ENCODE peak calls at places on chromosomes 5 and 9, in ten cellular contexts. Q is GM23338, G is HCT116, J is K562, L is suprapubic skin, M is H1, N is SK-N-SH, B is endothelial cell of umbilical vein, V is HepG2, W is stomach. K is an unnamed sample.

GRCh38 chr9:91891915-91892314 is 58.1 kb downstream of the ROR2 start:
- DNase-seq in J (no peak), W (no peak), M (no peak), Q (no peak), N (no peak), B (no peak), V (no peak), L (no peak), G (no peak), K (no peak)

GRCh38 chr5:126965061-126965475 is 65.3 kb downstream of the MARCHF3 start:
- DNase-seq in B (peak), M (no peak), L (no peak), G (no peak), N (no peak), V (no peak), Q (no peak), J (no peak), W (no peak), K (no peak)

GRCh38 chr9:16243798-16244197 is 626.7 kb downstream of the BNC2 start:
- DNase-seq in B (no peak), V (no peak), J (no peak), M (no peak), L (no peak), W (no peak), Q (peak), G (no peak), N (no peak), K (no peak)

GRCh38 chr9:106675780-106676179 is 187.2 kb upstream of the ZNF462 start:
- DNase-seq in N (no peak), W (no peak), M (no peak), J (no peak), B (no peak), V (no peak), L (no peak), Q (no peak), G (no peak), K (no peak)

GRCh38 chr9:19946446-19947109 is 157.7 kb upstream of the SLC24A2 start:
- DNase-seq in V (no peak), N (peak), J (no peak), L (no peak), G (no peak), M (no peak), Q (peak), B (peak), W (no peak), K (no peak)

GRCh38 chr5:98816574-98817222 is 43.2 kb downstream of the RGMB start:
- DNase-seq in G (no peak), V (peak), Q (no peak), B (peak), M (no peak), J (peak), L (no peak), N (no peak), W (peak), K (no peak)

GRCh38 chr5:147727200-147727599 is 55.3 kb downstream of the JAKMIP2 start:
- DNase-seq in L (no peak), M (no peak), V (no peak), J (no peak), G (no peak), B (no peak), W (no peak), Q (no peak), N (no peak), K (no peak)

GRCh38 chr5:159478950-159479349 is 148.7 kb upstream of the IL12B start:
- DNase-seq in B (no peak), G (no peak), M (no peak), L (no peak), N (no peak), Q (no peak), W (no peak), J (no peak), V (no peak), K (peak)

GRCh38 chr9:77161966-77162365 is 15.4 kb upstream of the VPS13A start:
- DNase-seq in B (no peak), W (no peak), G (no peak), Q (no peak), J (no peak), M (no peak), V (no peak), N (no peak), L (no peak), K (no peak)

GRCh38 chr5:111511174-111512025 is 935 bp downstream of the STARD4 start:
- DNase-seq in J (peak), Q (peak), N (no peak), W (no peak), V (no peak), L (no peak), G (no peak), B (peak), M (no peak), K (no peak)

GRCh38 chr5:111840275-111840674 is 83.3 kb upstream of the NREP start:
- DNase-seq in V (no peak), B (no peak), Q (no peak), G (no peak), W (no peak), N (no peak), M (no peak), J (no peak), L (no peak), K (no peak)

GRCh38 chr9:104872959-104873850 is 54.8 kb downstream of the ABCA1 start:
- DNase-seq in B (peak), J (no peak), L (no peak), W (no peak), V (peak), N (peak), Q (peak), G (no peak), M (no peak), K (peak)

GRCh38 chr5:131505237-131505908 is 129.7 kb downstream of the RAPGEF6 start:
- DNase-seq in Q (no peak), B (peak), J (no peak), G (no peak), V (no peak), L (no peak), W (no peak), M (no peak), N (no peak), K (no peak)

GRCh38 chr9:5869315-5870019 is 21.2 kb upstream of the MLANA start:
- DNase-seq in V (peak), L (no peak), J (peak), N (no peak), Q (peak), B (no peak), G (peak), W (no peak), M (peak), K (no peak)

GRCh38 chr5:120252839-120253238 is 211.3 kb upstream of the PRR16 start:
- DNase-seq in V (no peak), B (no peak), G (no peak), L (no peak), J (no peak), N (no peak), Q (no peak), W (no peak), M (no peak), K (no peak)

GRCh38 chr5:167348286-167348926 is 943.0 kb upstream of the WWC1 start:
- DNase-seq in N (no peak), V (no peak), W (no peak), B (no peak), M (no peak), G (no peak), L (no peak), J (no peak), Q (no peak), K (no peak)

GRCh38 chr5:78985407-78986223 is 505 bp upstream of the ARSB start:
- DNase-seq in Q (peak), B (peak), J (peak), N (peak), L (no peak), G (no peak), V (peak), M (no peak), W (peak), K (no peak)
- TF ChIP-seq POLR2AphosphoS5 in Q (no peak), B (no peak), J (no peak), N (no peak), L (no peak), G (no peak), V (peak), M (no peak), W (peak), K (peak)

GRCh38 chr9:136567651-136568287 is 21.9 kb upstream of the NOTCH1 start:
- DNase-seq in V (peak), W (peak), J (no peak), B (no peak), M (peak), Q (peak), L (no peak), G (peak), N (no peak), K (no peak)
- TF ChIP-seq POLR2AphosphoS5 in V (no peak), W (peak), J (no peak), B (peak), M (no peak), Q (no peak), L (no peak), G (no peak), N (peak), K (no peak)

GRCh38 chr9:132006657-132007370 is 72.9 kb downstream of the MED27 start:
- DNase-seq in L (no peak), M (no peak), W (no peak), V (no peak), G (no peak), N (no peak), J (no peak), Q (peak), B (no peak), K (peak)
- TF ChIP-seq POLR2AphosphoS5 in L (no peak), M (no peak), W (no peak), V (no peak), G (no peak), N (no peak), J (no peak), Q (no peak), B (no peak), K (no peak)

DNA sequence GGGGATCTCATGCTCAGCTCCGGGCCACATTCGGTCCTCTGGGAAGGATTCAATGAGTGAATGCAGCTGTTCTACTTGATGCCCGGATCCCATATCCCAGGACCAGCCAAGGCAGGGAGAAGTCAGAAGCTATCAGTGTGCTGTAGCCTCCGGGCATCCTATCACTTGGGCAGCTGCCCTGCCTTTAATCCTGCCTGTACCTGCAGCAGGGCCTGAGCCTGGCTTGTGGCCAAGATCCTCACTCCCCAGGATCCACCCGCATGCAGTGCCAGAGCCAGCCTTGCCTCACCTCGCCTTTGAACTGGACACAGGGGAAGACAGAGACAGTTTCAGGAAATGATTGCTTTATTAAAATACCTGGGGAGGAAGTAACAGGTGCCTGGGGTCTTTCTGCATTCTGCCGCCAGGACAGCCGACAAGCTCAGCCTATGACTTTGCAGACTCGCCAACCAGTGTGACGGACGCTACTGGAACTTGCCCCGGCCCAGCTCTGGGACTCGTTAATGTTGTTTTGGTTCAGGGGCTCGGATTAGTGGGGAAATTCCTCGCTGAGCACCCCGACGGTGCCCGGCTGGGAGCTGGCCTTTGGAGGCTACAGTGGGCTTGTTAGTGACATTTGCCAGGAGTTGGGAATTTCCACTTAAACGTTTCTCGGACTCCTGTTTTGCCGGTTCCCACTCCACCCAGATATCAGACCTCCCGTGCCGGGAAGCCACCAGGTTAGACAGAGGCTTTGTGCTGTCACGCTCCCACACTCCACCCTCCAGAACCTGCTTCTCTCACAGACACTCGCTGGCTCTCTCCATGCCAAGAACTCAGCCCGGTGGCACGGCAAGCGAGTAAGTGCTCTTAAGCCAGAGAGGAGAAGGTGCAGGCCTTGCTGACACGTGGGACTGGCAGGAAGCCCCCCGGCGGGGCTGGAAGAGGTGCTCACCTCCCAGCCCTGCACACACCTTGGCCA is 721 bp downstream of the PTGES start:
- DNase-seq in L (no peak), B (no peak), W (peak), G (no peak), M (no peak), J (no peak), N (peak), Q (no peak), V (no peak), K (no peak)
- TF ChIP-seq POLR2AphosphoS5 in L (no peak), B (no peak), W (no peak), G (peak), M (no peak), J (no peak), N (no peak), Q (no peak), V (no peak), K (no peak)

GRCh38 chr5:142686968-142687367 is 1.1 kb upstream of the FGF1 start:
- DNase-seq in Q (no peak), M (no peak), B (no peak), N (no peak), W (no peak), L (no peak), J (no peak), V (no peak), G (no peak), K (no peak)
- TF ChIP-seq POLR2AphosphoS5 in Q (no peak), M (no peak), B (no peak), N (no peak), W (no peak), L (no peak), J (no peak), V (no peak), G (no peak), K (no peak)

GRCh38 chr9:37528652-37529072 is 42.9 kb downstream of the POLR1E start:
- DNase-seq in W (no peak), L (no peak), G (no peak), Q (no peak), J (no peak), V (no peak), B (no peak), N (no peak), M (no peak), K (no peak)

GRCh38 chr9:37534901-37535300 is 41.3 kb downstream of the FBXO10 start:
- DNase-seq in G (no peak), W (no peak), N (no peak), V (no peak), L (no peak), J (no peak), Q (no peak), M (no peak), B (no peak), K (no peak)

GRCh38 chr9:37534412-37534811 is 41.8 kb downstream of the FBXO10 start:
- DNase-seq in L (no peak), G (no peak), V (no peak), Q (no peak), B (no peak), N (no peak), M (no peak), W (no peak), J (no peak), K (no peak)

GRCh38 chr9:37529111-37529510 is 43.4 kb downstream of the POLR1E start:
- DNase-seq in B (no peak), Q (no peak), G (no peak), W (peak), N (no peak), L (no peak), M (no peak), J (no peak), V (no peak), K (no peak)

DNA sequence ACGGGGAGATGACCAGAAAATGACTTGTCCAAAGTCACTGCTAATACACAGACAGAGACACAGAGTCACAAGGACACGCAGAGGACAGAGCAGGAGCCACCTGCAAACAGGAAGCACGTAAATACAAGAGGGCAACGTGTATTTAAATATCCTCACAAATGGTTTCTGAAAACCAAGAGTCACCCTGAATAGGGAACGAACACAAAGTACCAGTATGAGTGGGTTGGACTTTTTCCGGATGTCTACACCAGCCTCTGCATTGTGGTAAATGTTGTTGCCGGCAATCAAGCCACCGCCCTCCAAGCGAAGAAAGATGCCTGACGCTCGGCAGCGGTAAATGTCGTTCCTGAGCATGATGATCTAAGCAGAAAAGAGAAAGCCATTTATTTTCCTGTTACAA is 44.5 kb downstream of the FBXO10 start:
- DNase-seq in N (no peak), M (no peak), G (no peak), V (no peak), W (no peak), L (no peak), Q (no peak), B (no peak), J (no peak), K (no peak)
- TF ChIP-seq POLR2AphosphoS5 in N (no peak), M (no peak), G (no peak), V (no peak), W (no peak), L (no peak), Q (no peak), B (no peak), J (no peak), K (no peak)

GRCh38 chr5:91280942-91281269 is 102.2 kb downstream of the ARRDC3 start:
- DNase-seq in Q (no peak), W (no peak), M (no peak), G (peak), V (no peak), N (no peak), B (no peak), L (no peak), J (no peak), K (no peak)

GRCh38 chr5:91281409-91281808 is 101.7 kb downstream of the ARRDC3 start:
- DNase-seq in M (no peak), L (no peak), N (no peak), B (peak), J (no peak), Q (no peak), W (no peak), V (no peak), G (peak), K (no peak)

GRCh38 chr5:91282210-91282609 is 100.9 kb downstream of the ARRDC3 start:
- DNase-seq in L (no peak), V (no peak), W (no peak), N (no peak), M (no peak), B (no peak), Q (no peak), J (no peak), G (no peak), K (no peak)

GRCh38 chr5:91277840-91278239 is 105.3 kb downstream of the ARRDC3 start:
- DNase-seq in L (no peak), N (no peak), M (no peak), W (no peak), B (no peak), J (no peak), V (no peak), G (peak), Q (no peak), K (no peak)

GRCh38 chr5:91280062-91280941 is 102.8 kb downstream of the ARRDC3 start:
- DNase-seq in N (peak), G (peak), V (peak), Q (peak), B (peak), W (peak), J (peak), M (peak), L (peak), K (peak)
- TF ChIP-seq POLR2AphosphoS5 in N (peak), G (peak), V (no peak), Q (no peak), B (peak), W (peak), J (peak), M (no peak), L (peak), K (no peak)

GRCh38 chr5:40680741-40681350 is 1.1 kb downstream of the PTGER4 start:
- DNase-seq in B (peak), G (no peak), J (no peak), W (no peak), Q (peak), M (peak), N (peak), L (no peak), V (no peak), K (no peak)

GRCh38 chr5:40677456-40677855 is 2.3 kb upstream of the PTGER4 start:
- DNase-seq in V (no peak), W (no peak), M (no peak), N (no peak), J (no peak), G (no peak), B (no peak), L (no peak), Q (no peak), K (no peak)

GRCh38 chr5:40679998-40680681 is 425 bp downstream of the PTGER4 start:
- DNase-seq in L (no peak), Q (peak), G (no peak), J (no peak), V (no peak), W (no peak), M (no peak), N (peak), B (no peak), K (peak)

GRCh38 chr5:40678021-40678939 is 1.4 kb upstream of the PTGER4 start:
- DNase-seq in J (no peak), L (no peak), Q (no peak), B (peak), N (no peak), W (no peak), G (no peak), V (no peak), M (no peak), K (no peak)

GRCh38 chr5:40679071-40679997 is at the start of gene PTGER4:
- DNase-seq in Q (peak), N (peak), L (peak), V (peak), M (peak), J (peak), W (peak), B (peak), G (peak), K (peak)
- TF ChIP-seq POLR2AphosphoS5 in Q (peak), N (no peak), L (peak), V (no peak), M (no peak), J (no peak), W (peak), B (peak), G (peak), K (peak)